ENCODE peak calls at places on chromosomes 5 and 9, in nine cellular contexts. P is H4, N is AG09319, Q is midbrain, H is AG04449, I is fibroblast of the aortic adventitia, L is lower leg skin, S is stomach, G is uterus. V is an unnamed sample.

GRCh38 chr9:112334319-112334828 is 955 bp upstream of the PTBP3 start:
- DNase-seq in P (no peak), N (no peak), Q (peak; percentile 21), H (no peak), I (peak; percentile 50), L (no peak), S (no peak), G (no peak), V (no peak)

GRCh38 chr9:99867536-99867935 is 38.9 kb upstream of the STX17 start:
- DNase-seq in P (no peak), N (no peak), Q (no peak), H (no peak), I (no peak), L (no peak), S (no peak), G (no peak), V (no peak)

GRCh38 chr5:36041537-36041845 is 25.2 kb downstream of the UGT3A2 start:
- DNase-seq in P (no peak), N (no peak), Q (no peak), H (no peak), I (no peak), L (no peak), S (no peak), G (no peak), V (no peak)

GRCh38 chr9:101485873-101486692 is 47.6 kb upstream of the RNF20 start:
- DNase-seq in P (no peak), N (no peak), Q (peak; percentile 28), H (no peak), I (peak; percentile 21), L (no peak), S (peak; percentile 48), G (peak; percentile 41), V (peak; percentile 39)

GRCh38 chr5:122030251-122030650 is 47.8 kb downstream of the LOX start:
- DNase-seq in P (peak; percentile 63), N (no peak), Q (no peak), H (no peak), I (peak; percentile 22), L (no peak), S (no peak), G (no peak), V (no peak)

GRCh38 chr9:135745189-135745588 is 43.2 kb downstream of the KCNT1 start:
- DNase-seq in P (no peak), N (no peak), Q (no peak), H (no peak), I (no peak), L (no peak), S (no peak), G (no peak), V (no peak)

GRCh38 chr5:62206150-62206829 is 99.7 kb upstream of the KIF2A start:
- DNase-seq in P (peak; percentile 29), N (no peak), Q (no peak), H (no peak), I (no peak), L (no peak), S (no peak), G (no peak), V (no peak)

GRCh38 chr5:72985719-72986118 is 29.9 kb downstream of the FCHO2 start:
- DNase-seq in P (no peak), N (no peak), Q (no peak), H (no peak), I (no peak), L (no peak), S (no peak), G (no peak), V (no peak)

GRCh38 chr5:158754018-158754514 is 345.6 kb downstream of the EBF1 start:
- DNase-seq in P (peak; percentile 47), N (peak; percentile 87), Q (no peak), H (peak; percentile 93), I (peak; percentile 90), L (no peak), S (no peak), G (no peak), V (no peak)

GRCh38 chr5:159410480-159410879 is 80.2 kb upstream of the IL12B start:
- DNase-seq in P (no peak), N (no peak), Q (no peak), H (no peak), I (no peak), L (no peak), S (no peak), G (no peak), V (no peak)

GRCh38 chr5:159324986-159325385 is 5.3 kb downstream of the IL12B start:
- DNase-seq in P (no peak), N (no peak), Q (no peak), H (no peak), I (no peak), L (no peak), S (no peak), G (no peak), V (no peak)

GRCh38 chr9:77111408-77111807 is 65.9 kb upstream of the VPS13A start:
- DNase-seq in P (no peak), N (no peak), Q (no peak), H (no peak), I (no peak), L (no peak), S (no peak), G (no peak), V (no peak)

GRCh38 chr5:157289164-157289819 is 23.4 kb downstream of the CYFIP2 start:
- DNase-seq in P (no peak), N (no peak), Q (no peak), H (no peak), I (no peak), L (no peak), S (no peak), G (no peak), V (no peak)

GRCh38 chr9:128106181-128106939 is 21.2 kb downstream of the PTGES2 start:
- DNase-seq in P (no peak), N (no peak), Q (no peak), H (no peak), I (no peak), L (no peak), S (no peak), G (no peak), V (no peak)

GRCh38 chr9:73738741-73739530 is 587.3 kb downstream of the ANXA1 start:
- DNase-seq in P (no peak), N (peak; percentile 32), Q (no peak), H (no peak), I (no peak), L (no peak), S (no peak), G (no peak), V (no peak)

GRCh38 chr5:85576666-85577065 is 1041.1 kb upstream of the COX7C start:
- DNase-seq in P (peak; percentile 11), N (no peak), Q (no peak), H (no peak), I (no peak), L (no peak), S (no peak), G (no peak), V (no peak)

GRCh38 chr9:35966433-35966832 is 8.5 kb upstream of the OR2S2 start:
- DNase-seq in P (no peak), N (no peak), Q (no peak), H (no peak), I (no peak), L (no peak), S (no peak), G (no peak), V (no peak)

GRCh38 chr5:127988149-127988755 is 95.3 kb upstream of the SLC12A2 start:
- DNase-seq in P (peak; percentile 84), N (peak; percentile 56), Q (no peak), H (peak; percentile 68), I (peak; percentile 89), L (no peak), S (no peak), G (no peak), V (no peak)

GRCh38 chr5:115465416-115465815 is 79.2 kb downstream of the FEM1C start:
- DNase-seq in P (no peak), N (no peak), Q (no peak), H (no peak), I (peak; percentile 30), L (no peak), S (no peak), G (no peak), V (no peak)

GRCh38 chr5:139788294-139788875 is 7.2 kb upstream of the PSD2 start:
- DNase-seq in P (no peak), N (no peak), Q (peak; percentile 93), H (no peak), I (peak; percentile 15), L (no peak), S (no peak), G (peak; percentile 54), V (no peak)

GRCh38 chr9:70902705-70903131 is 218.7 kb downstream of the TRPM3 start:
- DNase-seq in P (peak; percentile 86), N (peak; percentile 79), Q (no peak), H (peak; percentile 99), I (peak; percentile 98), L (no peak), S (no peak), G (peak; percentile 25), V (no peak)

GRCh38 chr9:107280543-107280942 is 2.5 kb upstream of the RAD23B start:
- DNase-seq in P (no peak), N (no peak), Q (no peak), H (no peak), I (no peak), L (no peak), S (no peak), G (no peak), V (no peak)

GRCh38 chr5:10604975-10605374 is 41.1 kb downstream of the ANKRD33B start:
- DNase-seq in P (no peak), N (no peak), Q (no peak), H (no peak), I (no peak), L (no peak), S (no peak), G (no peak), V (no peak)

GRCh38 chr5:50320131-50320749 is 120.8 kb downstream of the EMB start:
- DNase-seq in P (no peak), N (no peak), Q (no peak), H (no peak), I (peak; percentile 31), L (no peak), S (no peak), G (no peak), V (no peak)

GRCh38 chr5:111699976-111700375 is 57.0 kb downstream of the NREP start:
- DNase-seq in P (no peak), N (no peak), Q (no peak), H (no peak), I (no peak), L (no peak), S (peak; percentile 56), G (no peak), V (no peak)

GRCh38 chr9:130242270-130243014 is 23.1 kb upstream of the HMCN2 start:
- DNase-seq in P (no peak), N (no peak), Q (no peak), H (no peak), I (no peak), L (no peak), S (no peak), G (no peak), V (no peak)

GRCh38 chr5:150540615-150541396 is 32.9 kb downstream of the NDST1 start:
- DNase-seq in P (peak; percentile 27), N (peak; percentile 43), Q (no peak), H (peak; percentile 87), I (peak; percentile 96), L (peak; percentile 42), S (peak; percentile 67), G (no peak), V (no peak)

GRCh38 chr9:133569109-133569785 is 34.7 kb downstream of the ADAMTSL2 start:
- DNase-seq in P (no peak), N (no peak), Q (no peak), H (no peak), I (no peak), L (no peak), S (no peak), G (no peak), V (no peak)

GRCh38 chr5:173035904-173036707 is 20.0 kb upstream of the CREBRF start:
- DNase-seq in P (no peak), N (no peak), Q (no peak), H (no peak), I (no peak), L (no peak), S (no peak), G (no peak), V (no peak)

GRCh38 chr9:125447202-125447802 is 185.7 kb downstream of the GAPVD1 start:
- DNase-seq in P (no peak), N (no peak), Q (no peak), H (no peak), I (no peak), L (no peak), S (no peak), G (no peak), V (no peak)

GRCh38 chr5:115072266-115073056 is 97.2 kb downstream of the TRIM36 start:
- DNase-seq in P (no peak), N (no peak), Q (no peak), H (no peak), I (no peak), L (no peak), S (no peak), G (no peak), V (no peak)